ENCODE peak calls at places on chromosomes 12 and 14, in seven cellular contexts. W is body of pancreas, N is testis, C is transverse colon, Q is fibroblast of mammary gland, O is GM12865, Y is progenitor cell of endocrine pancreas. M is an unnamed sample.

GRCh38 chr12:80162177-80162576 is 62.8 kb downstream of the OTOGL start:
- DNase-seq in N (no peak), Y (no peak), O (peak; percentile 22), Q (no peak), C (no peak), W (no peak), M (no peak)

GRCh38 chr12:2064078-2064507 is 11.3 kb downstream of the CACNA1C start:
- DNase-seq in Y (no peak), Q (peak; percentile 49), C (no peak), W (no peak), N (no peak), O (peak; percentile 62), M (no peak)

GRCh38 chr12:71780207-71780822 is 25.7 kb downstream of the RAB21 start:
- DNase-seq in C (peak; percentile 47), Q (peak; percentile 60), O (peak; percentile 40), W (peak; percentile 60), N (peak; percentile 42), Y (no peak), M (no peak)

GRCh38 chr14:68394719-68395117 is 398.1 kb downstream of the ZFP36L1 start:
- DNase-seq in Y (no peak), Q (no peak), W (no peak), C (no peak), N (no peak), O (no peak), M (peak; percentile 67)

GRCh38 chr14:22479781-22480464 is 109.1 kb downstream of the DAD1 start:
- DNase-seq in W (no peak), O (no peak), N (no peak), Q (no peak), C (no peak), Y (no peak), M (no peak)

GRCh38 chr12:105947906-105948305 is 190.8 kb downstream of the NUAK1 start:
- DNase-seq in O (no peak), W (no peak), N (no peak), Y (no peak), C (no peak), Q (no peak), M (no peak)

GRCh38 chr12:58917699-58918334 is 2.5 kb downstream of the LRIG3 start:
- DNase-seq in Q (no peak), O (peak; percentile 44), N (no peak), C (no peak), Y (no peak), W (no peak), M (no peak)

GRCh38 chr14:100400115-100400514 is 77.0 kb downstream of the SLC25A47 start:
- DNase-seq in O (no peak), C (peak; percentile 54), Y (no peak), Q (no peak), W (peak; percentile 68), N (no peak), M (no peak)

GRCh38 chr12:119182701-119183493 is 4.2 kb downstream of the HSPB8 start:
- DNase-seq in Q (no peak), Y (no peak), W (no peak), O (no peak), C (no peak), N (no peak), M (no peak)

GRCh38 chr12:75892779-75893408 is 138.7 kb downstream of the PHLDA1 start:
- DNase-seq in C (no peak), Q (peak; percentile 55), Y (no peak), O (no peak), N (no peak), W (no peak), M (no peak)

GRCh38 chr12:39840422-39840821 is 220.8 kb upstream of the ABCD2 start:
- DNase-seq in O (no peak), C (no peak), W (no peak), N (no peak), Y (no peak), Q (no peak), M (no peak)

GRCh38 chr14:88326352-88327103 is 3.5 kb upstream of the KCNK10 start:
- DNase-seq in N (no peak), O (no peak), Q (no peak), W (no peak), Y (no peak), C (no peak), M (no peak)

GRCh38 chr12:12176402-12176801 is 90.4 kb downstream of the LRP6 start:
- DNase-seq in N (no peak), W (no peak), O (peak; percentile 40), Y (no peak), Q (no peak), C (no peak), M (no peak)

GRCh38 chr14:104158827-104159798 is 20.7 kb downstream of the KIF26A start:
- DNase-seq in Q (no peak), W (peak; percentile 38), C (no peak), O (no peak), N (peak; percentile 73), Y (no peak), M (no peak)

GRCh38 chr12:90216815-90217214 is 508.2 kb upstream of the ATP2B1 start:
- DNase-seq in C (no peak), N (no peak), O (peak; percentile 1), Q (peak; percentile 55), Y (no peak), W (no peak), M (no peak)

GRCh38 chr14:91380116-91380515 is 37.5 kb downstream of the CCDC88C start:
- DNase-seq in N (no peak), C (no peak), Q (no peak), Y (no peak), O (no peak), W (no peak), M (no peak)

GRCh38 chr12:15171015-15171646 is 50.1 kb downstream of the RERG start:
- DNase-seq in C (no peak), Y (no peak), Q (no peak), O (no peak), W (no peak), N (no peak), M (no peak)

GRCh38 chr14:99727096-99727870 is 43.2 kb downstream of the CYP46A1 start:
- DNase-seq in Q (no peak), C (no peak), Y (peak; percentile 7), W (peak; percentile 4), N (no peak), O (no peak), M (no peak)

GRCh38 chr12:132954471-132955048 is 1.5 kb downstream of the ZNF605 start:
- DNase-seq in C (no peak), N (no peak), Q (peak; percentile 20), W (no peak), Y (no peak), O (no peak), M (no peak)

GRCh38 chr12:77940011-77940423 is 109.3 kb downstream of the NAV3 start:
- DNase-seq in O (peak; percentile 12), Q (peak; percentile 88), W (no peak), C (no peak), Y (no peak), N (no peak), M (no peak)

GRCh38 chr12:3333583-3333982 is 157.4 kb upstream of the PRMT8 start:
- DNase-seq in C (no peak), N (no peak), O (no peak), W (no peak), Y (no peak), Q (no peak), M (peak; percentile 37)
- TF ChIP-seq CTCF in C (no peak), N (no peak), O (no peak), W (no peak), Y (peak; percentile 42), Q (no peak), M (peak; percentile 30)

GRCh38 chr12:49093746-49094103 is 876 bp downstream of the DHH start:
- DNase-seq in N (no peak), W (no peak), Q (no peak), O (no peak), C (no peak), Y (no peak), M (peak; percentile 20)

GRCh38 chr12:49091836-49092085 is 2.8 kb downstream of the DHH start:
- DNase-seq in O (no peak), Q (no peak), W (no peak), Y (no peak), N (no peak), C (no peak), M (no peak)

GRCh38 chr12:49092816-49093406 is 1.7 kb downstream of the DHH start:
- DNase-seq in C (no peak), W (no peak), O (no peak), Y (no peak), Q (no peak), N (no peak), M (no peak)

GRCh38 chr12:49091056-49091835 is 3.4 kb downstream of the DHH start:
- DNase-seq in O (no peak), N (no peak), Q (no peak), C (no peak), Y (no peak), W (no peak), M (no peak)

DNA sequence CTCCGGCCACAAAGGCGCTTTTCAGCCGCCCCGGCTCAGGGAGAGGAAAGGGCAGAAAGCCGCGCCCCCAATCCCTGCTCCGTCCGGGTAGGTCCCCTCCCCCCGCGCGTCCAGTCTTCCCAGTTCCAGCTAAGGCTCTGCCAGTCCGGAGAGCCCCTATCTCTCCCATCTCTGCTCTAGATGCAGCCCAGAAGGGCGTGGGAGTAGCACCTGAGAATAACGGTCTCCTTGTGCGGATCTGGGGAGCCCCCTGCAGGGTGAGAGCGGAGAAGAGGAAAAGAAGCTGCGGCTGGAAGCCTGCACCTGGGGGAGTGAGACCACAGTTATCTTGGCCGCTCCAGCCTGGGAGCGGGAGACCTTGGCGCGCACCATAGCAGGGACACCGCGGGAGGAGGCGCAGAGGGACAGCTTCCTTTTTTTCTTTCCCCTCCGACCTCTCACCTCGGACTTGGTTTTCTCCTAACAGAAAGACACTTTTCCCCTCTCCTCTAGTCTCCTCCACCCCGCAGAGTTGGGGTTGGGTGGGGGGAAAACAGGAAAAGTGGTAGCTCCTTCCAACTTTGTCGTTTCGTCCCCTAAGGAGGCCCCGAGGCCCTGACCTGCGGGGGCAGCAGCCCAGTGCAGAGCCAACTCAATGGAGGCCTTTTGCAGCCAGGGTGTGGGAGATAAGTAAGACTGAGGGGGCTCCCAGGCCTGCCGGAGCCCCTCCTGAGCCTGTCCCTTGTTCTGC is 2.4 kb downstream of the DHH start:
- DNase-seq in N (peak; percentile 96), Y (peak; percentile 35), O (peak; percentile 56), Q (peak; percentile 41), C (no peak), W (peak; percentile 38), M (peak; percentile 73)
- TF ChIP-seq CTCF in N (peak; percentile 29), Y (peak; percentile 55), O (peak; percentile 46), Q (peak; percentile 41), C (peak; percentile 19), W (peak; percentile 10), M (peak; percentile 44)

GRCh38 chr12:103771466-103771865 is 69.6 kb downstream of the NT5DC3 start:
- DNase-seq in Q (peak; percentile 42), N (peak; percentile 47), C (peak; percentile 17), O (peak; percentile 6), W (peak; percentile 42), Y (peak; percentile 40), M (peak; percentile 18)
- TF ChIP-seq CTCF in Q (peak; percentile 65), N (peak; percentile 36), C (peak; percentile 32), O (peak; percentile 20), W (peak; percentile 32), Y (peak; percentile 67), M (peak; percentile 59)

DNA sequence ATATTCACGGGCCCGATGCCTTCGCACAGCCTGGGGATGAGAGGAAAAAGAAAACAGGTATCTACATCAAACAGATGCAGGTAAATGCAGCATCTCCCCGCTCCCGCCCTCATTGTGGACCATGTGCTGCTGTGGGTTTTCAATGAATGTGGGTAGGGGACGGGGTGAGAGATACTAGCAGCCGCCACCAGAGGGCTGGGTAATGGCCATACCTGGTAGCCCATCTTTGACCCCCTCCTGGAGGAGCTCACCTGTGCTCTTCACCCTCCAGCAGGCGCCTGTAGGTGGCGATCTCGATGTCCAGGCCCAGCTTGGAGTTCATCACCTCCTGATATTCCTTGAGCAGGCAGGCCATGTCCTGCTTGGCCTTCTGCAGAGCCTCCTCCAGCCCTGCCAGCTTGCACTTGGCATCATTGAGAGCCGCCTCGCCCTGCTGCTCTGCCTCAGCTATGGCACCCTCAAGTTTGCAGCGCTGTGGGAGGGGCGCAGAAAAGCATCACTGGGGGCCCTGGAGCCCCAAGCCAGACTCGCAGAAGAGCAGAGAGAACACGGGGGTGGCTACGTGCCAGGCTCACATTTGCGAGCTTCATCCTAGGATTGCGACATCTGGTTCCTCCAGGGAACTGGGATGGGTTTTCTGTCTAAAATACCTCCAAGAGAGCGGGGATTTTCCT is 10.2 kb downstream of the KRT82 start:
- DNase-seq in Y (peak; percentile 62), C (peak; percentile 28), N (peak; percentile 45), O (peak; percentile 11), Q (peak; percentile 76), W (peak; percentile 38), M (no peak)
- TF ChIP-seq CTCF in Y (peak; percentile 87), C (peak; percentile 35), N (no peak), O (peak; percentile 22), Q (peak; percentile 29), W (peak; percentile 10), M (peak; percentile 51)

M was measured in neural crest cell.